ENCODE peak calls at places on chromosome 21, in ten cellular contexts. One of them, this sample, is unnamed.
A peak's percentile ranks its signal among the peaks of the same experiment; 100 is the strongest.

GRCh38 chr21:15005391-15005790 is 59.4 kb downstream of the NRIP1 start:
- DNase-seq in activated CD8-positive, alpha-beta T cell treated with anti-CD3 and anti-CD28 coated beads for 36 hours: peak; percentile 41
- DNase-seq in HepG2: no peak
- DNase-seq in endothelial cell: no peak
- DNase-seq in A549: no peak
- DNase-seq in B cell: peak; percentile 4
- DNase-seq in OCI-LY7: no peak
- DNase-seq in heart left ventricle: no peak
- DNase-seq in nephron progenitor cell: no peak
- DNase-seq in GM06990: no peak
- DNase-seq in this sample: no peak

GRCh38 chr21:42669069-42669468 is 15.6 kb downstream of the PDE9A start:
- DNase-seq in activated CD8-positive, alpha-beta T cell treated with anti-CD3 and anti-CD28 coated beads for 36 hours: no peak
- DNase-seq in HepG2: peak; percentile 29
- DNase-seq in endothelial cell: no peak
- DNase-seq in A549: no peak
- DNase-seq in B cell: no peak
- DNase-seq in OCI-LY7: no peak
- DNase-seq in heart left ventricle: no peak
- DNase-seq in nephron progenitor cell: no peak
- DNase-seq in GM06990: no peak
- DNase-seq in this sample: no peak

GRCh38 chr21:38236232-38236631 is 20.6 kb upstream of the KCNJ15 start:
- DNase-seq in activated CD8-positive, alpha-beta T cell treated with anti-CD3 and anti-CD28 coated beads for 36 hours: no peak
- DNase-seq in HepG2: no peak
- DNase-seq in endothelial cell: no peak
- DNase-seq in A549: no peak
- DNase-seq in B cell: no peak
- DNase-seq in OCI-LY7: no peak
- DNase-seq in heart left ventricle: no peak
- DNase-seq in nephron progenitor cell: no peak
- DNase-seq in GM06990: no peak
- DNase-seq in this sample: no peak

GRCh38 chr21:32611471-32611997 is 643 bp downstream of the CFAP298 start:
- DNase-seq in activated CD8-positive, alpha-beta T cell treated with anti-CD3 and anti-CD28 coated beads for 36 hours: peak; percentile 61
- DNase-seq in HepG2: no peak
- DNase-seq in endothelial cell: peak; percentile 56
- DNase-seq in A549: no peak
- DNase-seq in B cell: peak; percentile 44
- DNase-seq in OCI-LY7: peak; percentile 83
- DNase-seq in heart left ventricle: no peak
- DNase-seq in nephron progenitor cell: peak; percentile 51
- DNase-seq in GM06990: no peak
- DNase-seq in this sample: peak; percentile 66

GRCh38 chr21:32819702-32820101 is 48.1 kb upstream of the PAXBP1 start:
- DNase-seq in activated CD8-positive, alpha-beta T cell treated with anti-CD3 and anti-CD28 coated beads for 36 hours: no peak
- DNase-seq in HepG2: no peak
- DNase-seq in endothelial cell: no peak
- DNase-seq in A549: no peak
- DNase-seq in B cell: no peak
- DNase-seq in OCI-LY7: no peak
- DNase-seq in heart left ventricle: peak; percentile 23
- DNase-seq in nephron progenitor cell: no peak
- DNase-seq in GM06990: no peak
- DNase-seq in this sample: no peak

GRCh38 chr21:34845521-34846213 is 176.9 kb downstream of the CLIC6 start:
- DNase-seq in activated CD8-positive, alpha-beta T cell treated with anti-CD3 and anti-CD28 coated beads for 36 hours: peak; percentile 80
- DNase-seq in HepG2: no peak
- DNase-seq in endothelial cell: no peak
- DNase-seq in A549: no peak
- DNase-seq in B cell: peak; percentile 41
- DNase-seq in OCI-LY7: peak; percentile 16
- DNase-seq in heart left ventricle: no peak
- DNase-seq in nephron progenitor cell: no peak
- DNase-seq in GM06990: peak; percentile 58
- DNase-seq in this sample: peak; percentile 79

GRCh38 chr21:34367320-34367935 is 3.6 kb downstream of the KCNE2 start:
- DNase-seq in activated CD8-positive, alpha-beta T cell treated with anti-CD3 and anti-CD28 coated beads for 36 hours: peak; percentile 71
- DNase-seq in HepG2: peak; percentile 56
- DNase-seq in endothelial cell: peak; percentile 33
- DNase-seq in A549: peak; percentile 74
- DNase-seq in B cell: peak; percentile 46
- DNase-seq in OCI-LY7: peak; percentile 63
- DNase-seq in heart left ventricle: no peak
- DNase-seq in nephron progenitor cell: peak; percentile 44
- DNase-seq in GM06990: no peak
- DNase-seq in this sample: peak; percentile 40

GRCh38 chr21:34916446-34916845 is 132.7 kb downstream of the RUNX1 start:
- DNase-seq in activated CD8-positive, alpha-beta T cell treated with anti-CD3 and anti-CD28 coated beads for 36 hours: no peak
- DNase-seq in HepG2: no peak
- DNase-seq in endothelial cell: no peak
- DNase-seq in A549: no peak
- DNase-seq in B cell: no peak
- DNase-seq in OCI-LY7: no peak
- DNase-seq in heart left ventricle: no peak
- DNase-seq in nephron progenitor cell: no peak
- DNase-seq in GM06990: no peak
- DNase-seq in this sample: no peak

GRCh38 chr21:36104306-36105300 is 30.3 kb upstream of the CBR3 start:
- DNase-seq in activated CD8-positive, alpha-beta T cell treated with anti-CD3 and anti-CD28 coated beads for 36 hours: peak; percentile 75
- DNase-seq in HepG2: no peak
- DNase-seq in endothelial cell: peak; percentile 48
- DNase-seq in A549: no peak
- DNase-seq in B cell: peak; percentile 69
- DNase-seq in OCI-LY7: no peak
- DNase-seq in heart left ventricle: peak; percentile 33
- DNase-seq in nephron progenitor cell: peak; percentile 80
- DNase-seq in GM06990: no peak
- DNase-seq in this sample: no peak

DNA sequence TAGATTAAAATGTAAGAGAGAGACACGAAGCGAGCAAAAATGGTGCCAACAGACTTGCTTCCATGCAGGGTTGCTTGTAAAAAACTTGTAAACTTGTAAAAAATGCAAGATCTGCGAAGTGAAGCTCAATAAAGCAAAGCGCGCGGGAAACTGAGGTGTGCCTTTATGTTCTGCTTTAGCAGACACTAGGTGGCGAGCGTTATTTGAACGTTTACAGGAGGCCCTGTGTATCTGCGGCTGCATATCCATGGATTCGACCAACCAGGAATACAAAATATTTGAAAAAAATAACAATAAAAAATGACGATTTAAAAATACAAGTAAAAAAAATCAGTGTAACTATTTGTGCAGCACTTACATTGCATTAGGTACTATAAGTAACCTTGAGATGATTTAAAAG is 1.5 kb downstream of the UBE2G2 start:
- DNase-seq in activated CD8-positive, alpha-beta T cell treated with anti-CD3 and anti-CD28 coated beads for 36 hours: peak; percentile 28
- DNase-seq in HepG2: peak; percentile 63
- DNase-seq in endothelial cell: peak; percentile 36
- DNase-seq in A549: peak; percentile 43
- DNase-seq in B cell: no peak
- DNase-seq in OCI-LY7: peak; percentile 68
- DNase-seq in heart left ventricle: no peak
- DNase-seq in nephron progenitor cell: no peak
- DNase-seq in GM06990: no peak
- DNase-seq in this sample: no peak
- TF ChIP-seq CTCF in activated CD8-positive, alpha-beta T cell treated with anti-CD3 and anti-CD28 coated beads for 36 hours: peak; percentile 34
- TF ChIP-seq CTCF in HepG2: peak; percentile 76
- TF ChIP-seq CTCF in endothelial cell: no peak
- TF ChIP-seq CTCF in A549: peak; percentile 21
- TF ChIP-seq CTCF in B cell: no peak
- TF ChIP-seq CTCF in OCI-LY7: peak; percentile 91
- TF ChIP-seq CTCF in heart left ventricle: peak; percentile 19
- TF ChIP-seq CTCF in nephron progenitor cell: no peak
- TF ChIP-seq CTCF in GM06990: peak; percentile 35
- TF ChIP-seq CTCF in this sample: peak; percentile 36

GRCh38 chr21:41168391-41169257 is 664 bp downstream of the BACE2 start:
- DNase-seq in activated CD8-positive, alpha-beta T cell treated with anti-CD3 and anti-CD28 coated beads for 36 hours: peak; percentile 33
- DNase-seq in HepG2: no peak
- DNase-seq in endothelial cell: peak; percentile 53
- DNase-seq in A549: peak; percentile 29
- DNase-seq in B cell: peak; percentile 44
- DNase-seq in OCI-LY7: no peak
- DNase-seq in heart left ventricle: peak; percentile 56
- DNase-seq in nephron progenitor cell: peak; percentile 59
- DNase-seq in GM06990: peak; percentile 6
- DNase-seq in this sample: peak; percentile 28

GRCh38 chr21:41166947-41167346 is 1.0 kb upstream of the BACE2 start:
- DNase-seq in activated CD8-positive, alpha-beta T cell treated with anti-CD3 and anti-CD28 coated beads for 36 hours: no peak
- DNase-seq in HepG2: no peak
- DNase-seq in endothelial cell: no peak
- DNase-seq in A549: no peak
- DNase-seq in B cell: no peak
- DNase-seq in OCI-LY7: no peak
- DNase-seq in heart left ventricle: peak; percentile 40
- DNase-seq in nephron progenitor cell: peak; percentile 13
- DNase-seq in GM06990: no peak
- DNase-seq in this sample: no peak

GRCh38 chr21:41169258-41169576 is 1.3 kb downstream of the BACE2 start:
- DNase-seq in activated CD8-positive, alpha-beta T cell treated with anti-CD3 and anti-CD28 coated beads for 36 hours: no peak
- DNase-seq in HepG2: no peak
- DNase-seq in endothelial cell: no peak
- DNase-seq in A549: no peak
- DNase-seq in B cell: no peak
- DNase-seq in OCI-LY7: no peak
- DNase-seq in heart left ventricle: no peak
- DNase-seq in nephron progenitor cell: no peak
- DNase-seq in GM06990: no peak
- DNase-seq in this sample: no peak

GRCh38 chr21:41169701-41170100 is 1.7 kb downstream of the BACE2 start:
- DNase-seq in activated CD8-positive, alpha-beta T cell treated with anti-CD3 and anti-CD28 coated beads for 36 hours: no peak
- DNase-seq in HepG2: no peak
- DNase-seq in endothelial cell: no peak
- DNase-seq in A549: no peak
- DNase-seq in B cell: no peak
- DNase-seq in OCI-LY7: no peak
- DNase-seq in heart left ventricle: no peak
- DNase-seq in nephron progenitor cell: no peak
- DNase-seq in GM06990: no peak
- DNase-seq in this sample: no peak

DNA sequence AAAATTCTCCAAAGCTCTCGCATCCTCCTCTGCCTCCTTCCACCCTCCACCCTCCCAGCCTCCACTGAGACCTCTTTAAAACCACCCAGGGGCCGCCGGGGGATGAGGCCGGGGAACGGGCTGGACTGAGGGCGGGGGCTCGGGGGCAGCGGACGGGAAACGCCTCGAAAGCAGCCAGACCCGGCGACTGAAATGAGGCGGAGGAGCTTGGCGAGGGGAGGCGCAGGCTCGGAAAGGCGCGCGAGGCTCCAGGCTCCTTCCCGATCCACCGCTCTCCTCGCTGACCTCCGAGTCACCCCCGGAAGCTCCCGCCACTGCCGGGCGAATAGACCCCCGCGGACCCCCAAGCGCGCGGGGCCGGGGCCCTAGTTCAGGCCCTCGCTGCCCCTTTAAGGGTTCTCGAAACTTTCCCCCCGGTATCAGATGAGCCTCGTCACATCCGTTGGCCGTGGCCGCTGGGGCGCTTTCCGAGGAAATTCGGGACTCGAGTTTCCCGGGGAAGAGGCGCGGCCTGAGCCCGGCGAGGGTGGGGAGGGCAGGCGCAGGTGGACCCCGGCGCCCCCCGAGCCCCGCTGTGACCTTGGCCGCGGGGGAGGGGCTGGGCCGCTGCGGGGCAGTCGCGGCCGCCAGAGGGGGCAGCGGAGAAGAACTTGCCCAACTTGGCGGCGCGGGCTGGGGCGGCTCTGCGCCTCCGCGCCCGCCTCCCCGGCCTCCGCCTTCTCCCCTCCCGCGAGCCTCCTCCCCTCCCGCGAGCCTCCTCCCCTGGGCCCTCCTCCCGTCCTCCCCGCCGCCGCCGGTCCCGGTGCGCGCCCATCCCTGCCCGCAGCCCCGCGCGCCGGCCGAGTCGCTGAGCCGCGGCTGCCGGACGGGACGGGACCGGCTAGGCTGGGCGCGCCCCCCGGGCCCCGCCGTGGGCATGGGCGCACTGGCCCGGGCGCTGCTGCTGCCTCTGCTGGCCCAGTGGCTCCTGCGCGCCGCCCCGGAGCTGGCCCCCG is at the start of gene BACE2:
- DNase-seq in activated CD8-positive, alpha-beta T cell treated with anti-CD3 and anti-CD28 coated beads for 36 hours: peak; percentile 52
- DNase-seq in HepG2: no peak
- DNase-seq in endothelial cell: peak; percentile 79
- DNase-seq in A549: peak; percentile 72
- DNase-seq in B cell: peak; percentile 82
- DNase-seq in OCI-LY7: no peak
- DNase-seq in heart left ventricle: peak; percentile 88
- DNase-seq in nephron progenitor cell: peak; percentile 82
- DNase-seq in GM06990: peak; percentile 47
- DNase-seq in this sample: peak; percentile 62
- TF ChIP-seq CTCF in activated CD8-positive, alpha-beta T cell treated with anti-CD3 and anti-CD28 coated beads for 36 hours: peak; percentile 52
- TF ChIP-seq CTCF in HepG2: peak; percentile 52
- TF ChIP-seq CTCF in endothelial cell: peak; percentile 55
- TF ChIP-seq CTCF in A549: peak; percentile 33
- TF ChIP-seq CTCF in B cell: peak; percentile 73
- TF ChIP-seq CTCF in OCI-LY7: no peak
- TF ChIP-seq CTCF in heart left ventricle: peak; percentile 54
- TF ChIP-seq CTCF in nephron progenitor cell: peak; percentile 50
- TF ChIP-seq CTCF in GM06990: peak; percentile 2
- TF ChIP-seq CTCF in this sample: peak; percentile 60

GRCh38 chr21:30831194-30831765 is 1.7 kb upstream of the KRTAP7-1 start:
- DNase-seq in activated CD8-positive, alpha-beta T cell treated with anti-CD3 and anti-CD28 coated beads for 36 hours: peak; percentile 65
- DNase-seq in HepG2: peak; percentile 2
- DNase-seq in endothelial cell: peak; percentile 28
- DNase-seq in A549: peak; percentile 9
- DNase-seq in B cell: peak; percentile 12
- DNase-seq in OCI-LY7: peak; percentile 48
- DNase-seq in heart left ventricle: no peak
- DNase-seq in nephron progenitor cell: peak; percentile 39
- DNase-seq in GM06990: no peak
- DNase-seq in this sample: peak; percentile 17
- TF ChIP-seq CTCF in activated CD8-positive, alpha-beta T cell treated with anti-CD3 and anti-CD28 coated beads for 36 hours: peak; percentile 88
- TF ChIP-seq CTCF in HepG2: peak; percentile 48
- TF ChIP-seq CTCF in endothelial cell: peak; percentile 99
- TF ChIP-seq CTCF in A549: peak; percentile 8
- TF ChIP-seq CTCF in B cell: peak; percentile 63
- TF ChIP-seq CTCF in OCI-LY7: peak; percentile 88
- TF ChIP-seq CTCF in heart left ventricle: peak; percentile 45
- TF ChIP-seq CTCF in nephron progenitor cell: peak; percentile 66
- TF ChIP-seq CTCF in GM06990: peak; percentile 61
- TF ChIP-seq CTCF in this sample: peak; percentile 46

DNA sequence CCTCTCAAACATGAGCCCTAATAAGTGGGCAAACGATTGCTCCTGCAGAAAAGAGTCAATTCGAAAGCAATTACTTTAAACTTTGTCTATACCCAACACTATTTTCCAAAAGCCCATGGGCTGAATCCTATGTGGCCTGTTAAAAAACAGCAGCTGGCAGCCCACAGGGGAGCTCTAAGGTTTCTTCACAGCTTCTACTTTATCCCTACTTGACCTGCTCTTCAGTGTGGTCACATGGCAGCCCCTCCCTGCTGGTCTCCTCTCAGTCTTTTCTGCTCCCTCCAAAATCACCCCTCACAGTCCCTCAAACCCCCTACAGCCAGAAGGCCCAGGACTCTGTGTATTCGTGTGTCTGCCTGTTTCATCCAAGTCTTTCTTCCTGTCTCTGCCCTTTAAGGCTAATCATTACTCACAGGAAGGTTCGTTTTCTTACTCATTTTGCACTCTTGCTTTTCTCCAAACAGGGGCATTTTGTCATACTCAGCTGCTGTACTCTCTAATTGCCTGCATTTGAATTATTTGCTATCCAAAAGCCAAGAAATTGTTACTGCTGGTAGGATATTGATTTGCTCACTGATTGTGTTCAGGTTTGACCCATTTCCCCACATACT is 62.4 kb upstream of the FAM3B start:
- DNase-seq in activated CD8-positive, alpha-beta T cell treated with anti-CD3 and anti-CD28 coated beads for 36 hours: no peak
- DNase-seq in HepG2: no peak
- DNase-seq in endothelial cell: no peak
- DNase-seq in A549: no peak
- DNase-seq in B cell: no peak
- DNase-seq in OCI-LY7: no peak
- DNase-seq in heart left ventricle: no peak
- DNase-seq in nephron progenitor cell: no peak
- DNase-seq in GM06990: no peak
- DNase-seq in this sample: no peak
- TF ChIP-seq CTCF in activated CD8-positive, alpha-beta T cell treated with anti-CD3 and anti-CD28 coated beads for 36 hours: no peak
- TF ChIP-seq CTCF in HepG2: no peak
- TF ChIP-seq CTCF in endothelial cell: no peak
- TF ChIP-seq CTCF in A549: no peak
- TF ChIP-seq CTCF in B cell: no peak
- TF ChIP-seq CTCF in OCI-LY7: no peak
- TF ChIP-seq CTCF in heart left ventricle: no peak
- TF ChIP-seq CTCF in nephron progenitor cell: no peak
- TF ChIP-seq CTCF in GM06990: no peak
- TF ChIP-seq CTCF in this sample: no peak